ENCODE peak calls at places on chromosome 11, in five cellular contexts. One of them, this sample, is unnamed.

GRCh38 chr11:61488651-61489291 is 19.8 kb upstream of the LRRC10B start:
- DNase-seq in dorsolateral prefrontal cortex: no peak
- DNase-seq in lower leg skin: no peak
- DNase-seq in AG04450: no peak
- DNase-seq in thoracic aorta: no peak
- DNase-seq in this sample: no peak

GRCh38 chr11:46392421-46393230 is 1.1 kb upstream of the CHRM4 start:
- DNase-seq in dorsolateral prefrontal cortex: peak; percentile 69
- DNase-seq in lower leg skin: peak; percentile 59
- DNase-seq in AG04450: peak; percentile 48
- DNase-seq in thoracic aorta: no peak
- DNase-seq in this sample: peak; percentile 84

GRCh38 chr11:86869966-86870570 is 69.7 kb downstream of the PRSS23 start:
- DNase-seq in dorsolateral prefrontal cortex: no peak
- DNase-seq in lower leg skin: peak; percentile 63
- DNase-seq in AG04450: peak; percentile 27
- DNase-seq in thoracic aorta: peak; percentile 13
- DNase-seq in this sample: peak; percentile 22

GRCh38 chr11:9461760-9462134 is 935 bp downstream of the ZNF143 start:
- DNase-seq in dorsolateral prefrontal cortex: no peak
- DNase-seq in lower leg skin: no peak
- DNase-seq in AG04450: no peak
- DNase-seq in thoracic aorta: no peak
- DNase-seq in this sample: no peak

GRCh38 chr11:7098235-7098832 is 9.5 kb downstream of the RBMXL2 start:
- DNase-seq in dorsolateral prefrontal cortex: no peak
- DNase-seq in lower leg skin: no peak
- DNase-seq in AG04450: no peak
- DNase-seq in thoracic aorta: no peak
- DNase-seq in this sample: no peak

GRCh38 chr11:69002101-69002742 is 10.8 kb downstream of the MRGPRF start:
- DNase-seq in dorsolateral prefrontal cortex: peak; percentile 3
- DNase-seq in lower leg skin: no peak
- DNase-seq in AG04450: no peak
- DNase-seq in thoracic aorta: no peak
- DNase-seq in this sample: no peak

GRCh38 chr11:125886997-125887372 is 483 bp upstream of the HYLS1 start:
- DNase-seq in dorsolateral prefrontal cortex: peak; percentile 52
- DNase-seq in lower leg skin: peak; percentile 34
- DNase-seq in AG04450: no peak
- DNase-seq in thoracic aorta: no peak
- DNase-seq in this sample: no peak

GRCh38 chr11:126815111-126815510 is 185.5 kb downstream of the KIRREL3 start:
- DNase-seq in dorsolateral prefrontal cortex: no peak
- DNase-seq in lower leg skin: no peak
- DNase-seq in AG04450: no peak
- DNase-seq in thoracic aorta: no peak
- DNase-seq in this sample: no peak

GRCh38 chr11:114762437-114762836 is 84.1 kb downstream of the NXPE2 start:
- DNase-seq in dorsolateral prefrontal cortex: peak; percentile 61
- DNase-seq in lower leg skin: peak; percentile 44
- DNase-seq in AG04450: peak; percentile 23
- DNase-seq in thoracic aorta: no peak
- DNase-seq in this sample: no peak

GRCh38 chr11:63670738-63671321 is 346 bp downstream of the ATL3 start:
- DNase-seq in dorsolateral prefrontal cortex: no peak
- DNase-seq in lower leg skin: peak; percentile 37
- DNase-seq in AG04450: no peak
- DNase-seq in thoracic aorta: no peak
- DNase-seq in this sample: peak; percentile 33

GRCh38 chr11:130897262-130898182 is 18.8 kb downstream of the SNX19 start:
- DNase-seq in dorsolateral prefrontal cortex: no peak
- DNase-seq in lower leg skin: peak; percentile 36
- DNase-seq in AG04450: peak; percentile 96
- DNase-seq in thoracic aorta: peak; percentile 92
- DNase-seq in this sample: no peak

GRCh38 chr11:2539761-2540520 is 95.1 kb downstream of the KCNQ1 start:
- DNase-seq in dorsolateral prefrontal cortex: peak; percentile 42
- DNase-seq in lower leg skin: no peak
- DNase-seq in AG04450: no peak
- DNase-seq in thoracic aorta: no peak
- DNase-seq in this sample: peak; percentile 13

GRCh38 chr11:45974806-45975205 is 52.4 kb downstream of the LARGE2 start:
- DNase-seq in dorsolateral prefrontal cortex: no peak
- DNase-seq in lower leg skin: no peak
- DNase-seq in AG04450: no peak
- DNase-seq in thoracic aorta: no peak
- DNase-seq in this sample: no peak

GRCh38 chr11:69654660-69655478 is 13.9 kb downstream of the CCND1 start:
- DNase-seq in dorsolateral prefrontal cortex: peak; percentile 37
- DNase-seq in lower leg skin: no peak
- DNase-seq in AG04450: no peak
- DNase-seq in thoracic aorta: no peak
- DNase-seq in this sample: no peak

GRCh38 chr11:2534131-2534956 is 89.5 kb downstream of the KCNQ1 start:
- DNase-seq in dorsolateral prefrontal cortex: peak; percentile 39
- DNase-seq in lower leg skin: no peak
- DNase-seq in AG04450: no peak
- DNase-seq in thoracic aorta: no peak
- DNase-seq in this sample: no peak

GRCh38 chr11:71139516-71140205 is 112.7 kb downstream of the SHANK2 start:
- DNase-seq in dorsolateral prefrontal cortex: peak; percentile 90
- DNase-seq in lower leg skin: peak; percentile 57
- DNase-seq in AG04450: no peak
- DNase-seq in thoracic aorta: no peak
- DNase-seq in this sample: no peak

GRCh38 chr11:74460481-74461154 is 6.7 kb downstream of the KCNE3 start:
- DNase-seq in dorsolateral prefrontal cortex: no peak
- DNase-seq in lower leg skin: no peak
- DNase-seq in AG04450: no peak
- DNase-seq in thoracic aorta: no peak
- DNase-seq in this sample: no peak

GRCh38 chr11:78946945-78947914 is 372.6 kb upstream of the NARS2 start:
- DNase-seq in dorsolateral prefrontal cortex: no peak
- DNase-seq in lower leg skin: no peak
- DNase-seq in AG04450: no peak
- DNase-seq in thoracic aorta: no peak
- DNase-seq in this sample: no peak

GRCh38 chr11:1541474-1542204 is 30.4 kb downstream of the DUSP8 start:
- DNase-seq in dorsolateral prefrontal cortex: peak; percentile 82
- DNase-seq in lower leg skin: no peak
- DNase-seq in AG04450: no peak
- DNase-seq in thoracic aorta: no peak
- DNase-seq in this sample: no peak

GRCh38 chr11:11748706-11749365 is 92.9 kb upstream of the USP47 start:
- DNase-seq in dorsolateral prefrontal cortex: no peak
- DNase-seq in lower leg skin: no peak
- DNase-seq in AG04450: no peak
- DNase-seq in thoracic aorta: no peak
- DNase-seq in this sample: no peak

GRCh38 chr11:125433454-125434121 is 62.5 kb downstream of the FEZ1 start:
- DNase-seq in dorsolateral prefrontal cortex: peak; percentile 72
- DNase-seq in lower leg skin: no peak
- DNase-seq in AG04450: no peak
- DNase-seq in thoracic aorta: no peak
- DNase-seq in this sample: no peak

GRCh38 chr11:85627332-85627997 is at the start of gene DLG2:
- DNase-seq in dorsolateral prefrontal cortex: no peak
- DNase-seq in lower leg skin: no peak
- DNase-seq in AG04450: no peak
- DNase-seq in thoracic aorta: no peak
- DNase-seq in this sample: peak; percentile 16

GRCh38 chr11:129375731-129376657 is at the start of gene BARX2:
- DNase-seq in dorsolateral prefrontal cortex: no peak
- DNase-seq in lower leg skin: no peak
- DNase-seq in AG04450: peak; percentile 11
- DNase-seq in thoracic aorta: no peak
- DNase-seq in this sample: no peak

GRCh38 chr11:55658608-55659007 is 3.4 kb upstream of the OR4C6 start:
- DNase-seq in dorsolateral prefrontal cortex: no peak
- DNase-seq in lower leg skin: no peak
- DNase-seq in AG04450: no peak
- DNase-seq in thoracic aorta: no peak
- DNase-seq in this sample: no peak

GRCh38 chr11:55658031-55658573 is 3.9 kb upstream of the OR4C6 start:
- DNase-seq in dorsolateral prefrontal cortex: no peak
- DNase-seq in lower leg skin: no peak
- DNase-seq in AG04450: no peak
- DNase-seq in thoracic aorta: no peak
- DNase-seq in this sample: no peak

GRCh38 chr11:55661901-55662300 is at the start of gene OR4C6:
- DNase-seq in dorsolateral prefrontal cortex: no peak
- DNase-seq in lower leg skin: no peak
- DNase-seq in AG04450: no peak
- DNase-seq in thoracic aorta: no peak
- DNase-seq in this sample: no peak
- TF ChIP-seq CTCF in dorsolateral prefrontal cortex: no peak
- TF ChIP-seq CTCF in lower leg skin: no peak
- TF ChIP-seq CTCF in AG04450: no peak
- TF ChIP-seq CTCF in thoracic aorta: no peak
- TF ChIP-seq CTCF in this sample: no peak

DNA sequence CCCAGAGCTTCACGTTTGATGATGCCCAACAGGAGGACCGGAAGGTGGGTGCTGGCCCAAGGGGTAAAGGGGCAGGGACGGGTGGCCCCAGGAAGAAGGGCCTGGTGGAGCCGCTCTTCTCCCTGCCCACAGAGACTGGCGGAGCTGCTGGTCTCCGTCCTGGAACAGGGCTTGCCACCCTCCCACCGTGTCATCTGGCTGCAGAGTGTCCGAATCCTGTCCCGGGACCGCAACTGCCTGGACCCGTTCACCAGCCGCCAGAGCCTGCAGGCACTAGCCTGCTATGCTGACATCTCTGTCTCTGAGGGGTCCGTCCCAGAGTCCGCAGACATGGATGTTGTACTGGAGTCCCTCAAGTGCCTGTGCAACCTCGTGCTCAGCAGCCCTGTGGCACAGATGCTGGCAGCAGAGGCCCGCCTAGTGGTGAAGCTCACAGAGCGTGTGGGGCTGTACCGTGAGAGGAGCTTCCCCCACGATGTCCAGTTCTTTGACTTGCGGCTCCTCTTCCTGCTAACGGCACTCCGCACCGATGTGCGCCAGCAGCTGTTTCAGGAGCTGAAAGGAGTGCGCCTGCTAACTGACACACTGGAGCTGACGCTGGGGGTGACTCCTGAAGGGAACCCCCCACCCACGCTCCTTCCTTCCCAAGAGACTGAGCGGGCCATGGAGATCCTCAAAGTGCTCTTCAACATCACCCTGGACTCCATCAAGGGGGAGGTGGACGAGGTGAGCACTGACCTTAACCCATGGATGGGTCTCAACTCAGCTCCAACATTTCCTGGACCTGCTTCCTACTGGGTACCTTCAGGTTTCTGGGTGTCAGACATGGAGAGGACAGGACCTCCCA is 2.0 kb downstream of the RIC8A start:
- DNase-seq in dorsolateral prefrontal cortex: peak; percentile 44
- DNase-seq in lower leg skin: no peak
- DNase-seq in AG04450: no peak
- DNase-seq in thoracic aorta: no peak
- DNase-seq in this sample: no peak
- TF ChIP-seq CTCF in dorsolateral prefrontal cortex: no peak
- TF ChIP-seq CTCF in lower leg skin: no peak
- TF ChIP-seq CTCF in AG04450: no peak
- TF ChIP-seq CTCF in thoracic aorta: no peak
- TF ChIP-seq CTCF in this sample: no peak

DNA sequence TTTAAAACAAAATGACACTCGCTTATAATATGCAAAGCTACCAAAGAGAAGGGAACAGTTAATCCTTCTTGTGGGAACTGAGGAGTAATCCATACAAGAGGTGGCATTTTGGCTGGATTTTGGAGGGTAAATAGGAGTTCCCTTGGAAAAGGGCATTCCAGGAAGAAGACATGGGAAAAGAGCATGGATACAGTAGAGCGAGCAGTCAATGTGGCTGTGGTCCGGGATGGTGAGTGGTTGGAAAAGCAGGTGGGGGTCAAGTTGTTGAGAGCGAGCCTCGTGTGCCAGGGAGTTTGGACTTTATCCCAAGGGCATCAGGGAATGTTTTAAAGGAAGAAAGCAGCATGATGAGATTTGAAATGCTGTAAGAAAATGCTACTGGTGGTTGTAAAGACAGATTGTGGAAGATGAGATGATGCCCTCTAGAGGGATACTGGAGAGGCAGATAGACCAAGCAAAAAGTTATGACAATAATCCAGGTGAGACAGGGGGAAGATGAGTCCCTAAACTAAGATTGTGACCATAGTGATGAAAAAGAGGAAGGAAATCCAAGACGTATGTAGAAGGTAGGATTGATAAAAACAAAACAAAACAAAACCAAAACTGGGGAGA is 3.8 kb upstream of the MMP7 start:
- DNase-seq in dorsolateral prefrontal cortex: no peak
- DNase-seq in lower leg skin: no peak
- DNase-seq in AG04450: no peak
- DNase-seq in thoracic aorta: no peak
- DNase-seq in this sample: no peak
- TF ChIP-seq CTCF in dorsolateral prefrontal cortex: no peak
- TF ChIP-seq CTCF in lower leg skin: no peak
- TF ChIP-seq CTCF in AG04450: peak; percentile 23
- TF ChIP-seq CTCF in thoracic aorta: no peak
- TF ChIP-seq CTCF in this sample: no peak

GRCh38 chr11:5553347-5553746 is 5.0 kb upstream of the OR52H1 start:
- DNase-seq in dorsolateral prefrontal cortex: no peak
- DNase-seq in lower leg skin: no peak
- DNase-seq in AG04450: no peak
- DNase-seq in thoracic aorta: no peak
- DNase-seq in this sample: no peak
- TF ChIP-seq CTCF in dorsolateral prefrontal cortex: peak; percentile 24
- TF ChIP-seq CTCF in lower leg skin: no peak
- TF ChIP-seq CTCF in AG04450: peak; percentile 22
- TF ChIP-seq CTCF in thoracic aorta: no peak
- TF ChIP-seq CTCF in this sample: no peak

DNA sequence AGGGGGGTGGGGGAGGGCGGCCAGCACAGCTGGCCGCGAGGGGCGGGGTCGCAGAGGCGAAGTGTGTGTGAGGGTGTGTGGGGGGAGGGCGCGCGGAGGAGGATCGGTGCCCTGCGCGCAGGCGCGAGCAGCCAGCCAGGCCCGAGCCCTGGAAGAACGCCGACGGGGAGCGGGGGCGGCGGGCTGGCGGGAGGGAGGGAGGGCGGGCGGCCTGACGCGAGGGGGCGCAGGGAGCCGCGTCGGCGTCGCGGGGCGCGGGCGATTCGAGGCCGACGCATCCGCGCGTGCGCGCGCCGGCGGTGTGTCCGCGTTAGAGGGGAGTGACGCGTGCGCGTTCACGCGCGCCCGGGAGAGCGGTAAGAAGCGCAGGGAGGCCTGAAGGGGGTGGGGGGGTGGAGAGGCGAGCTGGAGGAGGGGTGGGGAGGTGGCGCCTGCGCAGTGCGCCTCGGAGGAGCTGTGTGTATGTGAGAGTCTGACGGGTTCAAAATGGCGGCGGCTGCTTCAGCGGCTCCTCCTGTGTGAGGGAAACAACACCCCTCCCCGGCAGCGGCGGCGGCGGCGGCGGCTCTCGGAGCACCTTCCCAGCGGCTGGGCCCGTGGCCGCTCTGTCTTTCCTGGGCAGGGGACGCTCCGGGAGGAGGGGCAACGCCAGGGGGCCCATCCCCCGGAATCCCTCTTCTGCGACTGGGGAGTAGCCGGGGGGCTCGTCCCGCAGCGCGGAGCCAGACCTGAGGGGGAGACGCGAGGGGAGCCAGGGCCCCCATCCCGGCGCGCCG is at the start of gene KDM2A:
- DNase-seq in dorsolateral prefrontal cortex: peak; percentile 99
- DNase-seq in lower leg skin: peak; percentile 98
- DNase-seq in AG04450: peak; percentile 98
- DNase-seq in thoracic aorta: peak; percentile 98
- DNase-seq in this sample: peak; percentile 94
- TF ChIP-seq CTCF in dorsolateral prefrontal cortex: peak; percentile 69
- TF ChIP-seq CTCF in lower leg skin: no peak
- TF ChIP-seq CTCF in AG04450: no peak
- TF ChIP-seq CTCF in thoracic aorta: no peak
- TF ChIP-seq CTCF in this sample: peak; percentile 22

GRCh38 chr11:109426442-109426841 is 4.5 kb downstream of the C11orf87 start:
- DNase-seq in dorsolateral prefrontal cortex: no peak
- DNase-seq in lower leg skin: no peak
- DNase-seq in AG04450: no peak
- DNase-seq in thoracic aorta: no peak
- DNase-seq in this sample: no peak
- TF ChIP-seq CTCF in dorsolateral prefrontal cortex: peak; percentile 12
- TF ChIP-seq CTCF in lower leg skin: no peak
- TF ChIP-seq CTCF in AG04450: peak; percentile 32
- TF ChIP-seq CTCF in thoracic aorta: no peak
- TF ChIP-seq CTCF in this sample: no peak